ENCODE peak calls at places on chromosomes 16 and 17, in four cellular contexts. One of them, this sample, is unnamed.

GRCh38 chr16:845349-845740 is 44.8 kb upstream of the GNG13 start:
- DNase-seq in SK-N-SH: no peak
- DNase-seq in IMR-90: no peak
- DNase-seq in HCT116: no peak
- DNase-seq in this sample: no peak

GRCh38 chr17:40862985-40863733 is 3.9 kb downstream of the KRT12 start:
- DNase-seq in IMR-90: no peak
- DNase-seq in HCT116: no peak
- DNase-seq in SK-N-SH: no peak
- DNase-seq in this sample: peak; percentile 99

GRCh38 chr16:1105888-1106620 is 10.0 kb upstream of the C1QTNF8 start:
- DNase-seq in SK-N-SH: peak; percentile 98
- DNase-seq in HCT116: no peak
- DNase-seq in IMR-90: peak; percentile 33
- DNase-seq in this sample: peak; percentile 92

GRCh38 chr17:17200831-17201230 is 5.3 kb downstream of the PLD6 start:
- DNase-seq in IMR-90: peak; percentile 58
- DNase-seq in HCT116: no peak
- DNase-seq in SK-N-SH: no peak
- DNase-seq in this sample: no peak

GRCh38 chr16:12092347-12092882 is 115.9 kb downstream of the SNX29 start:
- DNase-seq in HCT116: peak; percentile 7
- DNase-seq in IMR-90: peak; percentile 95
- DNase-seq in SK-N-SH: no peak
- DNase-seq in this sample: no peak

GRCh38 chr16:4862639-4863038 is 15.4 kb downstream of the UBN1 start:
- DNase-seq in HCT116: no peak
- DNase-seq in IMR-90: no peak
- DNase-seq in SK-N-SH: no peak
- DNase-seq in this sample: no peak

GRCh38 chr17:15412606-15413005 is 54.8 kb downstream of the CDRT4 start:
- DNase-seq in SK-N-SH: no peak
- DNase-seq in IMR-90: no peak
- DNase-seq in HCT116: no peak
- DNase-seq in this sample: no peak

GRCh38 chr16:30761427-30761927 is 385 bp downstream of the CFAP119 start:
- DNase-seq in IMR-90: peak; percentile 20
- DNase-seq in SK-N-SH: peak; percentile 72
- DNase-seq in HCT116: no peak
- DNase-seq in this sample: peak; percentile 78

GRCh38 chr16:57360321-57360935 is 1.8 kb downstream of the CCL22 start:
- DNase-seq in HCT116: no peak
- DNase-seq in SK-N-SH: no peak
- DNase-seq in IMR-90: no peak
- DNase-seq in this sample: no peak

GRCh38 chr16:7321661-7322060 is 11.0 kb upstream of the RBFOX1 start:
- DNase-seq in HCT116: no peak
- DNase-seq in IMR-90: no peak
- DNase-seq in SK-N-SH: no peak
- DNase-seq in this sample: peak; percentile 78

GRCh38 chr16:56708418-56708817 is 21.5 kb upstream of the NUP93 start:
- DNase-seq in IMR-90: no peak
- DNase-seq in SK-N-SH: no peak
- DNase-seq in HCT116: no peak
- DNase-seq in this sample: peak; percentile 51

GRCh38 chr17:50575581-50576210 is 15.2 kb downstream of the CACNA1G start:
- DNase-seq in IMR-90: no peak
- DNase-seq in HCT116: no peak
- DNase-seq in SK-N-SH: no peak
- DNase-seq in this sample: no peak

GRCh38 chr17:79970576-79971068 is 65.0 kb downstream of the TBC1D16 start:
- DNase-seq in SK-N-SH: peak; percentile 33
- DNase-seq in IMR-90: peak; percentile 10
- DNase-seq in HCT116: peak; percentile 38
- DNase-seq in this sample: peak; percentile 93

GRCh38 chr16:57728336-57729181 is 7.0 kb upstream of the KATNB1 start:
- DNase-seq in HCT116: no peak
- DNase-seq in SK-N-SH: no peak
- DNase-seq in IMR-90: no peak
- DNase-seq in this sample: no peak

GRCh38 chr17:79420318-79421243 is 190.3 kb downstream of the RBFOX3 start:
- DNase-seq in IMR-90: no peak
- DNase-seq in HCT116: peak; percentile 26
- DNase-seq in SK-N-SH: no peak
- DNase-seq in this sample: peak; percentile 73

DNA sequence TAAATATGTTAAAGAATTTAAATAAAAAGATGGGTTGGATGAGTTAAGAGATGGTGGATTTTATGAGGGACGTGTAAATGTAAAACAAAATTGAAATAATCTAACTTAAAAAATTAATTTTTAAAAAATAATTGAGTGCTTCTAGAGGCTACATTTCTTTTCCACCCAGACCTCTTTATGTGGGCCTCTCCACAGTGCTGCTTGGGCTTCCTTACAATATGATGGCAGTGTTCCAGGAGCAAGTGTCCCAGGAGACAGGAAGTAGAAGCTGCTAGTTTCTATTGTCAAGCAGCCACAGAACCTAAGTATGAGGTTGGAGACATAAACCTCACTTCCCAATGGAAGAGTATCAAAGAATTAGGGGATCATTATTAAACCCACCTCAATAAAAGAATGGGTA is 205.7 kb upstream of the CPHXL start:
- DNase-seq in IMR-90: no peak
- DNase-seq in SK-N-SH: no peak
- DNase-seq in HCT116: no peak
- DNase-seq in this sample: no peak
- H3K27me3 ChIP-seq in IMR-90: no peaks in the 10 kb centered on the region
- H3K27me3 ChIP-seq in SK-N-SH: no peaks in the 10 kb centered on the region
- H3K27me3 ChIP-seq in HCT116: peaks cover 2% of the 10 kb centered on the region
- H3K27me3 ChIP-seq in this sample: peaks cover 28% of the 10 kb centered on the region

GRCh38 chr17:35103271-35103670 is 16.4 kb downstream of the RAD51D start:
- DNase-seq in HCT116: no peak
- DNase-seq in IMR-90: no peak
- DNase-seq in SK-N-SH: no peak
- DNase-seq in this sample: no peak
- H3K4me1 ChIP-seq in HCT116: peaks cover 9% of the 10 kb centered on the region
- H3K4me1 ChIP-seq in IMR-90: no peaks in the 10 kb centered on the region
- H3K4me1 ChIP-seq in SK-N-SH: no peaks in the 10 kb centered on the region
- H3K4me1 ChIP-seq in this sample: no peaks in the 10 kb centered on the region

GRCh38 chr17:57506253-57506911 is 238.7 kb downstream of the CCDC182 start:
- DNase-seq in SK-N-SH: peak; percentile 75
- DNase-seq in HCT116: no peak
- DNase-seq in IMR-90: no peak
- DNase-seq in this sample: no peak

GRCh38 chr17:57508706-57509105 is 236.4 kb downstream of the CCDC182 start:
- DNase-seq in IMR-90: no peak
- DNase-seq in SK-N-SH: no peak
- DNase-seq in HCT116: no peak
- DNase-seq in this sample: no peak

GRCh38 chr17:57511475-57512123 is 233.5 kb downstream of the CCDC182 start:
- DNase-seq in IMR-90: no peak
- DNase-seq in HCT116: no peak
- DNase-seq in SK-N-SH: no peak
- DNase-seq in this sample: no peak

GRCh38 chr17:57505841-57506240 is 239.3 kb downstream of the CCDC182 start:
- DNase-seq in IMR-90: no peak
- DNase-seq in HCT116: no peak
- DNase-seq in SK-N-SH: peak; percentile 72
- DNase-seq in this sample: no peak

GRCh38 chr17:57507828-57508227 is 237.3 kb downstream of the CCDC182 start:
- DNase-seq in IMR-90: no peak
- DNase-seq in HCT116: no peak
- DNase-seq in SK-N-SH: peak; percentile 76
- DNase-seq in this sample: no peak
- H3K9ac ChIP-seq in IMR-90: no peak overlapping the region
- H3K9ac ChIP-seq in HCT116: no peak overlapping the region
- H3K9ac ChIP-seq in SK-N-SH: no peak overlapping the region
- H3K9ac ChIP-seq in this sample: no peak overlapping the region

GRCh38 chr16:17749706-17750105 is 278.9 kb upstream of the XYLT1 start:
- DNase-seq in SK-N-SH: no peak
- DNase-seq in IMR-90: no peak
- DNase-seq in HCT116: no peak
- DNase-seq in this sample: no peak
- H3K27me3 ChIP-seq in SK-N-SH: no peaks in the 10 kb centered on the region
- H3K27me3 ChIP-seq in IMR-90: no peaks in the 10 kb centered on the region
- H3K27me3 ChIP-seq in HCT116: peaks cover 13% of the 10 kb centered on the region
- H3K27me3 ChIP-seq in this sample: peaks cover 13% of the 10 kb centered on the region

DNA sequence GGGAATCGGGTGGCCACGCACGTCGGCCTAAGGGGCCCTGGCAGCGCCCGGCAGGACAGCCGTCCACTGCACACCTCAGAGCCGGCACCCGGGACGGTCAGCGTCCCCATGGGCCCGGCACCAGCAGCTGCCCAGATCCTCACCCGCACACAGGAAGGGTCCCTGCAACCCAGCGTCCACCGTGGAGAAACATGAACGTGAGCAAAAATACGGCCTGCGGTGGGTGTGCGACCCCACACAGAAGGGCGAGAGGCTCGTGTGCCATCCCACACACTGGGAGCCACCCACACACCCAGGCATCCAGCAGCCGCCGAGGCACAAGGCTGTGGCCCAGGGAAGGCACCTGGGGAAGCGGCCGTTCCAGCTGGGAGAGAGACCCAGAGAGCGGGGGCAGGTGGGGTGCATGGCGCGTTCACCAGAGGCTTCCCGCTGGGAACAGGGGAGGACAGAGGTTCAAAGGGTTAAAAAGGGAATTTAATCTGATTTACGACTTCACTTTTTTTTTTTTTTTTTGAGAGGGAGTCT is 6.4 kb downstream of the PIEZO1 start:
- DNase-seq in SK-N-SH: no peak
- DNase-seq in HCT116: no peak
- DNase-seq in IMR-90: no peak
- DNase-seq in this sample: no peak
- H3K4me1 ChIP-seq in SK-N-SH: peaks cover 46% of the 10 kb centered on the region
- H3K4me1 ChIP-seq in HCT116: peaks cover 61% of the 10 kb centered on the region
- H3K4me1 ChIP-seq in IMR-90: peaks cover 54% of the 10 kb centered on the region
- H3K4me1 ChIP-seq in this sample: peaks cover 14% of the 10 kb centered on the region

GRCh38 chr17:63773272-63774140 is at the start of gene CCDC47:
- DNase-seq in HCT116: peak; percentile 100
- DNase-seq in IMR-90: peak; percentile 99
- DNase-seq in SK-N-SH: peak; percentile 100
- DNase-seq in this sample: peak; percentile 100

GRCh38 chr17:63774982-63775290 is 966 bp downstream of the DDX42 start:
- DNase-seq in SK-N-SH: no peak
- DNase-seq in HCT116: no peak
- DNase-seq in IMR-90: peak; percentile 21
- DNase-seq in this sample: no peak

GRCh38 chr17:63772801-63773271 is 561 bp downstream of the CCDC47 start:
- DNase-seq in IMR-90: peak; percentile 31
- DNase-seq in SK-N-SH: peak; percentile 19
- DNase-seq in HCT116: no peak
- DNase-seq in this sample: no peak

GRCh38 chr17:63774141-63774981 is at the start of gene DDX42:
- DNase-seq in HCT116: no peak
- DNase-seq in IMR-90: peak; percentile 54
- DNase-seq in SK-N-SH: peak; percentile 75
- DNase-seq in this sample: peak; percentile 98

GRCh38 chr17:63775420-63775819 is 1.4 kb downstream of the DDX42 start:
- DNase-seq in IMR-90: no peak
- DNase-seq in SK-N-SH: peak; percentile 20
- DNase-seq in HCT116: no peak
- DNase-seq in this sample: peak; percentile 74
- H3K9ac ChIP-seq in IMR-90: peak overlapping the region; percentile 99
- H3K9ac ChIP-seq in SK-N-SH: peak overlapping the region; percentile 86
- H3K9ac ChIP-seq in HCT116: peak overlapping the region; percentile 94
- H3K9ac ChIP-seq in this sample: peak overlapping the region; percentile 97

GRCh38 chr17:59406278-59406677 is 74.8 kb downstream of the YPEL2 start:
- DNase-seq in HCT116: no peak
- DNase-seq in IMR-90: no peak
- DNase-seq in SK-N-SH: no peak
- DNase-seq in this sample: no peak

GRCh38 chr17:59402760-59403159 is 71.3 kb downstream of the YPEL2 start:
- DNase-seq in IMR-90: no peak
- DNase-seq in HCT116: no peak
- DNase-seq in SK-N-SH: no peak
- DNase-seq in this sample: no peak

GRCh38 chr17:59401725-59402124 is 70.3 kb downstream of the YPEL2 start:
- DNase-seq in IMR-90: no peak
- DNase-seq in HCT116: no peak
- DNase-seq in SK-N-SH: peak; percentile 85
- DNase-seq in this sample: no peak

GRCh38 chr17:59406808-59407381 is 75.4 kb downstream of the YPEL2 start:
- DNase-seq in HCT116: no peak
- DNase-seq in IMR-90: peak; percentile 57
- DNase-seq in SK-N-SH: peak; percentile 74
- DNase-seq in this sample: no peak

DNA sequence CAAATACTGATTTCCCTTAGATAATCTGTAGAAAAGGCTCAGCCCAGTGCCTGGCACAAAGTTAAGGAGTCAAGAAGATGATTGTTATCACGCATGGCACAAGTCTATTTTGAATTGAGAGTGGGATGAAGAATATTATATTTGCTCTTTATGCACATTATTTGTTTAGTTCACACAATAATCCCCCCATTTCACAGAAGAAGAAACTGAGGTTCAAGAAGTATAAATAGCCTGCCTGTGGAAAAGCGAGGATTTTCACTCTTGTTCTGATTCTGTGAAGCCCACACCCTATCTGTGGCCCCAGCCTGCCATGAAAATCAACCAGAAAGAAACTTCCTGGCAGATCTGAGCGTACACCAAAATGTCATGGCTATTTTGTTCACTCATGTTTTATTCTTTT is 73.0 kb downstream of the YPEL2 start:
- DNase-seq in IMR-90: no peak
- DNase-seq in HCT116: no peak
- DNase-seq in SK-N-SH: no peak
- DNase-seq in this sample: no peak
- H3K27me3 ChIP-seq in IMR-90: no peaks in the 10 kb centered on the region
- H3K27me3 ChIP-seq in HCT116: no peaks in the 10 kb centered on the region
- H3K27me3 ChIP-seq in SK-N-SH: no peaks in the 10 kb centered on the region
- H3K27me3 ChIP-seq in this sample: no peaks in the 10 kb centered on the region

DNA sequence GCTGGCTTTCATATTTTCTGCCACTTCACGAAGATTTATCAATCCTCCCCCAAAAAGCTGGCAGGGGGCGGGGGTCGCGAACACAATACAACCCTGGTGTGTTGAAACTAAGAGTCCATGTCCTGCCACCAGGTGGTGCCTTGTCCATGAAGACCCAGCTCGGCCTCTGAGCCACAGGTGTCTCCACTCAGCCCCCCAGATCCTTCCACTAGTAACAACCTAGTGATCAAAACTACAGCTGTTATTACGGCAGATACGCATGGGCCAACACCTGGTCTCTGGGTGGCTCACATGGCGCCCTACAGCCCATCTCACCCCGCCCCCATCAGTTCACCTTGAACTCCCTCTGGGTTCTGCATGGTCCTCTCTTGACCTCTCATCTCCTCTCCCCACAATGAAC is 27.7 kb downstream of the USP7 start:
- DNase-seq in HCT116: no peak
- DNase-seq in IMR-90: no peak
- DNase-seq in SK-N-SH: peak; percentile 39
- DNase-seq in this sample: peak; percentile 83
- H3K4me1 ChIP-seq in HCT116: peaks cover 19% of the 10 kb centered on the region
- H3K4me1 ChIP-seq in IMR-90: no peaks in the 10 kb centered on the region
- H3K4me1 ChIP-seq in SK-N-SH: no peaks in the 10 kb centered on the region
- H3K4me1 ChIP-seq in this sample: peaks cover 3% of the 10 kb centered on the region

This sample was measured in endodermal cell.